ENCODE peak calls at places on chromosome 18, in eight cellular contexts. W, G, M, B, V, I, Y and H are unnamed samples. For H3K4me1 and H3K27me3, the result is how much of the 10 kb centered on the place peaks cover.

GRCh38 chr18:34631567-34631966 is 78.5 kb upstream of the DTNA start:
- DNase-seq in M (no peak), Y (no peak), W (no peak), I (no peak), V (no peak), B (no peak), G (no peak), H (no peak)

GRCh38 chr18:44816028-44816427 is 135.3 kb downstream of the SETBP1 start:
- DNase-seq in M (no peak), W (no peak), B (no peak), G (no peak), V (no peak), I (no peak), Y (no peak), H (no peak)

GRCh38 chr18:44837491-44838185 is 156.9 kb downstream of the SETBP1 start:
- DNase-seq in V (no peak), B (peak), G (no peak), M (no peak), W (no peak), I (no peak), Y (no peak), H (no peak)

GRCh38 chr18:77088977-77089795 is 43.4 kb downstream of the MBP start:
- DNase-seq in G (no peak), W (no peak), M (no peak), B (peak), V (peak), Y (peak), I (no peak), H (peak)

GRCh38 chr18:46220116-46220515 is 115.9 kb downstream of the HAUS1 start:
- DNase-seq in M (no peak), I (peak), B (peak), G (no peak), W (no peak), V (no peak), Y (no peak), H (no peak)

GRCh38 chr18:13530215-13530878 is 196.0 kb downstream of the FAM210A start:
- DNase-seq in I (no peak), M (no peak), Y (no peak), G (no peak), W (no peak), V (peak), B (no peak), H (no peak)

GRCh38 chr18:59566507-59566906 is 130.7 kb downstream of the CCBE1 start:
- DNase-seq in M (no peak), W (no peak), V (no peak), G (no peak), B (no peak), I (peak), Y (no peak), H (no peak)

GRCh38 chr18:24011095-24011917 is 3.2 kb upstream of the TTC39C start:
- DNase-seq in Y (no peak), V (no peak), I (no peak), B (no peak), W (no peak), G (no peak), M (no peak), H (no peak)

GRCh38 chr18:13437034-13437433 is 218.5 kb downstream of the LDLRAD4 start:
- DNase-seq in G (no peak), I (peak), B (no peak), Y (no peak), W (no peak), M (no peak), V (no peak), H (no peak)

GRCh38 chr18:55401638-55402191 is 186.3 kb downstream of the TCF4 start:
- DNase-seq in B (peak), W (no peak), Y (no peak), M (no peak), V (peak), G (peak), I (peak), H (peak)

GRCh38 chr18:43322133-43322532 is 44.8 kb upstream of the SYT4 start:
- DNase-seq in Y (no peak), M (no peak), B (no peak), W (no peak), I (no peak), V (no peak), G (no peak), H (no peak)

GRCh38 chr18:11577271-11578112 is 31.9 kb upstream of the SLC35G4 start:
- DNase-seq in M (no peak), G (no peak), I (no peak), Y (no peak), V (no peak), W (no peak), B (no peak), H (no peak)

GRCh38 chr18:907171-907879 is 2.7 kb downstream of the ADCYAP1 start:
- DNase-seq in V (peak), W (no peak), I (no peak), M (no peak), G (no peak), Y (no peak), B (peak), H (no peak)

GRCh38 chr18:52190195-52190594 is 149.8 kb upstream of the DCC start:
- DNase-seq in B (no peak), Y (no peak), V (no peak), I (no peak), W (no peak), M (no peak), G (no peak), H (no peak)

GRCh38 chr18:58887613-58887963 is 22.9 kb downstream of the ZNF532 start:
- DNase-seq in Y (no peak), W (peak), V (peak), B (peak), G (peak), M (peak), I (peak), H (no peak)

GRCh38 chr18:35040988-35041751 is at the start of gene MAPRE2:
- DNase-seq in M (peak), I (peak), Y (peak), W (peak), B (peak), V (peak), G (peak), H (peak)

GRCh38 chr18:34767601-34768027 is 57.5 kb downstream of the DTNA start:
- DNase-seq in M (no peak), B (peak), G (no peak), V (no peak), W (no peak), I (peak), Y (peak), H (no peak)

GRCh38 chr18:55269632-55270031 is 310.4 kb upstream of the CCDC68 start:
- DNase-seq in W (no peak), B (no peak), M (no peak), G (no peak), V (no peak), I (no peak), Y (no peak), H (no peak)

GRCh38 chr18:21243041-21243431 is 1.0 kb downstream of the GREB1L start:
- DNase-seq in Y (no peak), W (no peak), M (no peak), B (peak), V (peak), G (no peak), I (peak), H (no peak)

GRCh38 chr18:44637210-44638051 is 43.3 kb upstream of the SETBP1 start:
- DNase-seq in M (no peak), B (peak), V (no peak), W (no peak), I (peak), Y (peak), G (no peak), H (no peak)

GRCh38 chr18:42514522-42514921 is 559.5 kb downstream of the PIK3C3 start:
- DNase-seq in Y (no peak), B (no peak), W (no peak), V (no peak), G (no peak), M (no peak), I (peak), H (no peak)

GRCh38 chr18:11902522-11903292 is 5.4 kb downstream of the MPPE1 start:
- DNase-seq in I (peak), V (peak), B (no peak), Y (no peak), G (no peak), W (peak), M (no peak), H (no peak)

GRCh38 chr18:10750386-10751035 is 224.7 kb downstream of the NAPG start:
- DNase-seq in I (no peak), Y (no peak), B (no peak), G (no peak), W (no peak), M (no peak), V (no peak), H (no peak)

GRCh38 chr18:50727721-50728470 is 91.9 kb downstream of the MRO start:
- DNase-seq in M (no peak), V (no peak), B (no peak), Y (no peak), W (no peak), I (no peak), G (no peak), H (peak)

GRCh38 chr18:67549946-67550345 is 33.4 kb upstream of the DSEL start:
- DNase-seq in V (no peak), I (no peak), B (no peak), Y (no peak), G (no peak), W (no peak), M (no peak), H (no peak)

GRCh38 chr18:8151176-8151575 is 458.1 kb upstream of the RAB12 start:
- DNase-seq in Y (no peak), I (peak), V (no peak), B (no peak), W (no peak), G (no peak), M (no peak), H (no peak)

GRCh38 chr18:22847392-22847791 is 85.7 kb upstream of the RBBP8 start:
- DNase-seq in Y (no peak), V (no peak), I (peak), B (no peak), M (no peak), G (no peak), W (no peak), H (no peak)

GRCh38 chr18:51867767-51868166 is 472.2 kb upstream of the DCC start:
- DNase-seq in Y (no peak), W (no peak), I (peak), M (no peak), B (peak), G (no peak), V (no peak), H (no peak)

GRCh38 chr18:37494406-37494805 is 71.2 kb downstream of the CELF4 start:
- DNase-seq in W (no peak), V (no peak), B (no peak), G (no peak), M (no peak), I (no peak), Y (no peak), H (no peak)

DNA sequence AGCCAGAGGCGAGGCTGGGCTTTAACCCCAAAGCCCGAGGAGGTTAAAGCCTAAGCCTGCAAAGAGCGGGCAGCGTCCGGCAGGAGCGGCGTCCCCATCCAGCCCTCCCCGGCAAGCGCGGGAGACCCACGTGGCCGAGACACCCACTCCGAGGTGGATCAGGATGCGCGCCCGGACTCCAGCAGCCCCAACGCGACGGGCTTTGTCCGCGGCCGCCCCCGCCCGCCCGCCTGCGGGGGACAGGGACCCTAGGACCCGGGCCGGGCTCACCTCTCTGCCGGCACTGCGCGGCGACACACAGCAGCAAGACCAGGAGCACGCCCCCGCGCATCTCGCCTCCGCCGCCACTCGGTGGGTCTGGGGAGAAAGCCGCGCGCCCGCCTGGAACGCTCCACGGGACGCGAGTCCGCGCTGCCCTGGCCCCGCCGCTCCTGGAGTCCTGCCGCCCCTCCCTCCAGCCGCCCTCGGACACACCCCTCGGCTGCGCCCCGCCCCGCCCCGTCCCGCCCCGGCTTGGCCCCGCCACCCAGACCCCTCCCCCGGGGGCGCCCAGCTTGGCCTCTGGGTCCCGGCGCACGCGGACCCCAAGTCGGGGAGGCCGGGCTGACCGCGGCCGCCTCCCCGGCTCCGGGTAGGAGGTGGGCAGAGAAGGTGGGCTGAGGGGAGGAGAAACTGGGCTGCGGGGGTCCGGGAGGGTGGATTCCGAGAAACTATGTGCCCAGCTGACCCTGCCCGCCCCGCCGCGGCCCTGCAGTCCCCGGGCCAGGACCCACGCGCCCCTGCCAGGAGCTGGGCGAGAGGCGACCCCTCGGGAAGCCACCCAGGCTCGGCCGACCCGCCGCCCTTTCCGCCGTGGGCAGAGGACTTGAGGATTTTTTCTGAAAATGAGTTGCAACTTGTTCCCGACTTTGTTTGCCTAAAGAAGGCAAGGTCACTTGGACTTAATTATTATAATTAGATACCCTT is at the start of gene LAMA1:
- DNase-seq in B (no peak), W (no peak), Y (no peak), V (peak), M (no peak), G (no peak), I (peak), H (no peak)
- H3K4me3 ChIP-seq in B (peak), W (no peak), Y (peak), V (peak), M (no peak), G (peak), I (peak), H (no peak)

GRCh38 chr18:57790316-57790715 is 12.8 kb downstream of the ATP8B1 start:
- DNase-seq in Y (no peak), M (no peak), G (no peak), V (no peak), W (no peak), I (no peak), B (no peak), H (no peak)
- H3K4me1 ChIP-seq in Y (under half), M (under half), G (half or more), V (under half), W (under half), I (under half), B (under half), H (under half)

DNA sequence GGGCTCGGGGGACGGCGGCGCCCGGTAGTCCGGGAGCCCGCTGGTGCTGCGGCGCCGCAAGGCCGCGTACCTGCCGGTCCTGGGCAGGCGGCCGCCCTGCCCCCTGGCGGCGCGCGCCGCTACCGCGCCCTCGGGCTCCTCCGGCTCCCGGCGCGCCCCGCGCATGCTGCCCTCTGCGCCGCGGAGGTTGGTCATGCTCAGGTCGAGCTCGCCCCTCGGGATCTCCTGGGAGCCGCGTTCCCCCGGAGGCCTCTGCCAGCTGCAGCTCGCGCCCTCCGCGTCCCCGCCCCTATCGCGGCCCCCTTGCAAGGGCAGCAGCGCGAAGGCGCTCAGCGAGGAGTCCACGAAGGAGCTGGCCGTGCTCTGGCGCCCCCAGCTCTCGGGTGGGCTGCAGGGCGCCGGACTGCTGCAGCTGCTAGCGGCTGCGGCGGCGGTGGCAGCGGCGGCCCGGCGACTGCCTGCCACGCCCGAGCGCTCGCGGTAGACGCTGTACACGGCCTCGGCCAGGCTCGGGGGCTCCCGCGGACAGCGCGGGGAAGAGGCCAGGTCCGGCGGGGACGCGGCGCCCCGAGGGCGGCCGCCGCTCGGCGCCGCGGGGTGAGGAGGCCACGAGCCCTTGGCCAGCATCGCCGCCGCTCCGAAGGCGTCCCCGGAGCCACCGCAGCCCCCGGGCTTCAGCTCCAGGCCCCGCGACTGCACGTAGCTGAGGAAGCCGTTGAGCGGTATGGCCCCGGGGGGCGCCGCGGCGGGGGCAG is 4.5 kb downstream of the TMEM200C start:
- DNase-seq in Y (no peak), W (no peak), I (peak), M (peak), V (peak), B (peak), G (no peak), H (no peak)
- H3K27me3 ChIP-seq in Y (half or more), W (under half), I (under half), M (under half), V (under half), B (under half), G (under half), H (under half)

GRCh38 chr18:36355511-36355910 is 58.0 kb downstream of the FHOD3 start:
- DNase-seq in G (no peak), B (no peak), M (no peak), V (no peak), Y (no peak), W (no peak), I (peak), H (no peak)
- H3K4me3 ChIP-seq in G (no peak), B (no peak), M (no peak), V (no peak), Y (no peak), W (no peak), I (no peak), H (no peak)

GRCh38 chr18:49174478-49174877 is 223.7 kb upstream of the SMAD7 start:
- DNase-seq in M (no peak), B (no peak), G (no peak), V (no peak), I (peak), Y (no peak), W (no peak), H (no peak)
- H3K4me1 ChIP-seq in M (under half), B (under half), G (under half), V (under half), I (under half), Y (under half), W (under half), H (under half)